ENCODE peak calls at places on chromosome 1, in five cellular contexts. C, E, I, V and Q are unnamed samples.

GRCh38 chr1:191888996-191889622 is 269.2 kb upstream of the RGS18 start:
- DNase-seq in C (no peak), E (no peak), I (no peak), V (no peak), Q (no peak)

GRCh38 chr1:27525296-27526271 is 35.6 kb upstream of the WASF2 start:
- DNase-seq in C (no peak), E (peak), I (no peak), V (peak), Q (peak)

GRCh38 chr1:43566382-43567035 is 35.8 kb downstream of the PTPRF start:
- DNase-seq in C (no peak), E (no peak), I (no peak), V (no peak), Q (no peak)

GRCh38 chr1:145879775-145880174 is 5.9 kb downstream of the ANKRD35 start:
- DNase-seq in C (no peak), E (no peak), I (no peak), V (no peak), Q (no peak)

GRCh38 chr1:51622455-51622913 is 5.6 kb downstream of the OSBPL9 start:
- DNase-seq in C (peak), E (peak), I (peak), V (peak), Q (peak)

GRCh38 chr1:241271427-241271826 is 85.6 kb downstream of the RGS7 start:
- DNase-seq in C (no peak), E (no peak), I (no peak), V (no peak), Q (no peak)

GRCh38 chr1:8201331-8201861 is 116.5 kb upstream of the SLC45A1 start:
- DNase-seq in C (peak), E (no peak), I (no peak), V (peak), Q (no peak)

GRCh38 chr1:59020151-59020997 is 236.5 kb upstream of the JUN start:
- DNase-seq in C (peak), E (peak), I (no peak), V (peak), Q (peak)

GRCh38 chr1:4089421-4090175 is 189.5 kb upstream of the C1orf174 start:
- DNase-seq in C (no peak), E (no peak), I (peak), V (no peak), Q (no peak)

GRCh38 chr1:116345011-116345410 is 28.0 kb upstream of the ATP1A1 start:
- DNase-seq in C (no peak), E (no peak), I (no peak), V (no peak), Q (no peak)